ENCODE peak calls at places on chromosomes 4 and X, in seven cellular contexts. Q is HCT116, K is HepG2, C is K562, R is SK-N-SH, O is H1, U is GM12878. Z is an unnamed sample.

GRCh38 chrX:107851215-107851614 is 25.5 kb downstream of the MID2 start:
- DNase-seq in O (no peak), C (no peak), Q (no peak), R (no peak), U (no peak), K (no peak), Z (no peak)

GRCh38 chr4:186666252-186666651 is 57.4 kb downstream of the FAT1 start:
- DNase-seq in O (no peak), U (no peak), Q (no peak), C (no peak), K (no peak), R (no peak), Z (no peak)

GRCh38 chr4:77913353-77913752 is 50.7 kb downstream of the MRPL1 start:
- DNase-seq in Q (no peak), C (no peak), U (no peak), O (no peak), R (no peak), K (no peak), Z (no peak)

GRCh38 chr4:52910115-52910514 is 48.0 kb downstream of the RASL11B start:
- DNase-seq in U (no peak), Q (no peak), C (no peak), R (no peak), O (no peak), K (no peak), Z (no peak)

GRCh38 chrX:150983526-150984163 is 510 bp downstream of the HMGB3 start:
- DNase-seq in O (no peak), K (no peak), U (no peak), Q (no peak), R (peak; percentile 64), C (no peak), Z (no peak)

GRCh38 chr4:141210168-141210567 is 10.5 kb upstream of the ZNF330 start:
- DNase-seq in R (no peak), C (no peak), O (no peak), Q (no peak), U (no peak), K (no peak), Z (no peak)

GRCh38 chr4:4868506-4869379 is 9.3 kb downstream of the MSX1 start:
- DNase-seq in O (no peak), K (no peak), U (no peak), C (no peak), Q (no peak), R (no peak), Z (no peak)

GRCh38 chrX:64894454-64895038 is 81.7 kb downstream of the ZC4H2 start:
- DNase-seq in K (peak; percentile 36), R (peak; percentile 25), O (peak; percentile 21), U (no peak), C (peak; percentile 33), Q (peak; percentile 12), Z (no peak)

GRCh38 chr4:186029731-186030421 is 39.1 kb upstream of the TLR3 start:
- DNase-seq in K (no peak), U (no peak), Q (no peak), R (peak; percentile 73), O (no peak), C (no peak), Z (no peak)

GRCh38 chr4:121711263-121712000 is 14.7 kb upstream of the ANXA5 start:
- DNase-seq in U (no peak), Q (peak; percentile 77), O (peak; percentile 85), C (peak; percentile 91), R (peak; percentile 65), K (peak; percentile 70), Z (no peak)

GRCh38 chrX:150219374-150220185 is 143.5 kb upstream of the MAMLD1 start:
- DNase-seq in Q (no peak), K (no peak), R (no peak), O (no peak), C (no peak), U (no peak), Z (no peak)

GRCh38 chr4:84673475-84674230 is 90.7 kb downstream of the CDS1 start:
- DNase-seq in R (no peak), O (no peak), C (no peak), K (no peak), U (no peak), Q (peak; percentile 39), Z (no peak)

GRCh38 chr4:39587881-39588280 is 50.8 kb downstream of the SMIM14 start:
- DNase-seq in K (no peak), O (no peak), Q (no peak), R (no peak), U (no peak), C (no peak), Z (no peak)

GRCh38 chr4:140180577-140180976 is 26.6 kb upstream of the MAML3 start:
- DNase-seq in Q (no peak), C (no peak), K (no peak), U (no peak), O (no peak), R (no peak), Z (no peak)

GRCh38 chrX:127908369-127908768 is 143.8 kb downstream of the ACTRT1 start:
- DNase-seq in Q (no peak), O (no peak), R (no peak), K (no peak), U (no peak), C (no peak), Z (no peak)

GRCh38 chrX:4043951-4044350 is 330.5 kb upstream of the PRKX start:
- DNase-seq in K (no peak), C (no peak), O (no peak), R (no peak), Q (no peak), U (no peak), Z (no peak)

GRCh38 chrX:48703642-48704481 is 7.3 kb downstream of the SUV39H1 start:
- DNase-seq in O (no peak), U (no peak), Q (no peak), C (no peak), R (no peak), K (no peak), Z (peak; percentile 51)

GRCh38 chrX:39253551-39253950 is 452.3 kb downstream of the MID1IP1 start:
- DNase-seq in O (no peak), Q (no peak), C (no peak), U (no peak), R (no peak), K (no peak), Z (no peak)

GRCh38 chrX:109782994-109783711 is 50.1 kb upstream of the ACSL4 start:
- DNase-seq in Q (no peak), R (no peak), K (no peak), C (no peak), O (no peak), U (no peak), Z (no peak)

GRCh38 chrX:145393702-145394235 is 146.5 kb downstream of the SPANXN1 start:
- DNase-seq in U (no peak), K (no peak), C (peak; percentile 3), R (peak; percentile 6), O (no peak), Q (no peak), Z (peak; percentile 0)

GRCh38 chrX:34300871-34301270 is 168.8 kb upstream of the FAM47A start:
- DNase-seq in O (peak; percentile 3), K (peak; percentile 6), R (peak; percentile 13), U (no peak), Q (peak; percentile 0), C (peak; percentile 44), Z (no peak)

GRCh38 chr4:53541577-53542206 is 49.6 kb downstream of the LNX1 start:
- DNase-seq in K (no peak), C (no peak), Q (no peak), R (peak; percentile 47), U (no peak), O (no peak), Z (no peak)

GRCh38 chr4:121140712-121141111 is 23.4 kb downstream of the TNIP3 start:
- DNase-seq in O (no peak), Q (no peak), U (no peak), K (no peak), C (no peak), R (no peak), Z (no peak)

GRCh38 chr4:30717208-30718020 is 2.8 kb upstream of the PCDH7 start:
- DNase-seq in U (no peak), Q (no peak), R (peak; percentile 42), C (no peak), O (no peak), K (no peak), Z (peak; percentile 66)

GRCh38 chr4:7725951-7726350 is 213.7 kb downstream of the AFAP1 start:
- DNase-seq in O (no peak), Q (no peak), U (no peak), R (no peak), K (no peak), C (no peak), Z (no peak)

GRCh38 chr4:172892300-172892699 is 276.3 kb upstream of the GALNT7 start:
- DNase-seq in R (no peak), Q (peak; percentile 18), K (no peak), O (peak; percentile 17), U (no peak), C (peak; percentile 45), Z (no peak)

GRCh38 chr4:87497141-87497540 is 32.0 kb downstream of the SPARCL1 start:
- DNase-seq in C (peak; percentile 45), R (no peak), K (no peak), U (no peak), Q (no peak), O (no peak), Z (no peak)
- TF ChIP-seq JUND in C (no peak), R (no peak), K (no peak), U (no peak), Q (no peak), O (no peak), Z (no peak)

DNA sequence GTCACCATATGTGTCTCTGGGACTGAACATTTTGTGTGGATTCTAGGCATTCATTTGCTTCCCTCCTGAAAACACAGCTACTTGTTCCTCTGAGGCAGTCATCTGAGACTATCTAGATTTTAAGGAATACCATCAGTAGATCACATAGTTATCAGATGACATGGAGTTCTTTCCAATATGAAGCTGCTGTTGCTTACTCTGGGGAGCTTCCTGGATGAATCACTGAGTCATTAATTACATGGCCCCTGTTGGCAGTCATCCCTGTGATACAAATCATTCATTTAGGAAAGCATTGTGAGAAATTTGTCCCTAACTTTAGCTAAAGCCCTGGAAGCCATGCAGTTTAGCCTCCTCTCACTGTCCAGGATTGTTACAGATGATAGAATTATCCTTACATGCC is 98.2 kb upstream of the ARSJ start:
- DNase-seq in R (no peak), C (no peak), Q (peak; percentile 26), U (no peak), K (no peak), O (no peak), Z (no peak)
- TF ChIP-seq JUND in R (peak; percentile 96), C (no peak), Q (peak; percentile 74), U (no peak), K (no peak), O (no peak), Z (no peak)

GRCh38 chrX:13863326-13863725 is 46.4 kb upstream of the GPM6B start:
- DNase-seq in C (no peak), O (no peak), K (no peak), R (no peak), Q (no peak), U (no peak), Z (no peak)
- TF ChIP-seq JUND in C (no peak), O (no peak), K (no peak), R (no peak), Q (no peak), U (no peak), Z (no peak)

GRCh38 chr4:87009095-87009648 is 74.4 kb downstream of the AFF1 start:
- DNase-seq in Q (no peak), R (no peak), U (no peak), K (no peak), O (no peak), C (peak; percentile 50), Z (no peak)
- TF ChIP-seq JUND in Q (no peak), R (no peak), U (no peak), K (no peak), O (no peak), C (no peak), Z (no peak)